ENCODE peak calls at places on chromosomes 13 and 19, in five cellular contexts. One of them, this sample, is unnamed.

GRCh38 chr13:112983428-112984196 is 14.6 kb downstream of the MCF2L start:
- DNase-seq in fibroblast of pulmonary artery: no peak
- DNase-seq in Jurkat, Clone E6-1: no peak
- DNase-seq in neural progenitor cell: no peak
- DNase-seq in breast epithelium: no peak
- DNase-seq in this sample: no peak

GRCh38 chr13:60887711-60888110 is 490.7 kb downstream of the TDRD3 start:
- DNase-seq in fibroblast of pulmonary artery: peak
- DNase-seq in Jurkat, Clone E6-1: no peak
- DNase-seq in neural progenitor cell: no peak
- DNase-seq in breast epithelium: no peak
- DNase-seq in this sample: no peak

GRCh38 chr13:113646376-113646775 is 11.6 kb downstream of the ATP4B start:
- DNase-seq in fibroblast of pulmonary artery: no peak
- DNase-seq in Jurkat, Clone E6-1: no peak
- DNase-seq in neural progenitor cell: no peak
- DNase-seq in breast epithelium: no peak
- DNase-seq in this sample: peak

GRCh38 chr13:73618275-73618865 is 515.8 kb downstream of the KLF12 start:
- DNase-seq in fibroblast of pulmonary artery: no peak
- DNase-seq in Jurkat, Clone E6-1: no peak
- DNase-seq in neural progenitor cell: no peak
- DNase-seq in breast epithelium: no peak
- DNase-seq in this sample: no peak

GRCh38 chr13:42378383-42378780 is 106.4 kb downstream of the AKAP11 start:
- DNase-seq in fibroblast of pulmonary artery: no peak
- DNase-seq in Jurkat, Clone E6-1: no peak
- DNase-seq in neural progenitor cell: no peak
- DNase-seq in breast epithelium: no peak
- DNase-seq in this sample: no peak

GRCh38 chr19:5155586-5156210 is 184.9 kb downstream of the PTPRS start:
- DNase-seq in fibroblast of pulmonary artery: no peak
- DNase-seq in Jurkat, Clone E6-1: no peak
- DNase-seq in neural progenitor cell: no peak
- DNase-seq in breast epithelium: no peak
- DNase-seq in this sample: no peak

GRCh38 chr19:14022469-14022868 is 5.5 kb upstream of the RLN3 start:
- DNase-seq in fibroblast of pulmonary artery: peak
- DNase-seq in Jurkat, Clone E6-1: no peak
- DNase-seq in neural progenitor cell: no peak
- DNase-seq in breast epithelium: peak
- DNase-seq in this sample: no peak

GRCh38 chr19:34089566-34089965 is 82.7 kb upstream of the LSM14A start:
- DNase-seq in fibroblast of pulmonary artery: no peak
- DNase-seq in Jurkat, Clone E6-1: no peak
- DNase-seq in neural progenitor cell: no peak
- DNase-seq in breast epithelium: no peak
- DNase-seq in this sample: no peak

GRCh38 chr13:49302817-49303216 is 55.1 kb downstream of the CDADC1 start:
- DNase-seq in fibroblast of pulmonary artery: no peak
- DNase-seq in Jurkat, Clone E6-1: no peak
- DNase-seq in neural progenitor cell: no peak
- DNase-seq in breast epithelium: no peak
- DNase-seq in this sample: no peak

GRCh38 chr13:52084971-52085370 is 43.9 kb downstream of the NEK5 start:
- DNase-seq in fibroblast of pulmonary artery: no peak
- DNase-seq in Jurkat, Clone E6-1: no peak
- DNase-seq in neural progenitor cell: no peak
- DNase-seq in breast epithelium: no peak
- DNase-seq in this sample: no peak

GRCh38 chr19:52336976-52337375 is 933 bp downstream of the ZNF610 start:
- DNase-seq in fibroblast of pulmonary artery: peak
- DNase-seq in Jurkat, Clone E6-1: no peak
- DNase-seq in neural progenitor cell: peak
- DNase-seq in breast epithelium: no peak
- DNase-seq in this sample: no peak

GRCh38 chr19:48329167-48329891 is 4.0 kb downstream of the EMP3 start:
- DNase-seq in fibroblast of pulmonary artery: peak
- DNase-seq in Jurkat, Clone E6-1: no peak
- DNase-seq in neural progenitor cell: no peak
- DNase-seq in breast epithelium: no peak
- DNase-seq in this sample: no peak

GRCh38 chr13:33229446-33230177 is 55.9 kb downstream of the STARD13 start:
- DNase-seq in fibroblast of pulmonary artery: no peak
- DNase-seq in Jurkat, Clone E6-1: no peak
- DNase-seq in neural progenitor cell: peak
- DNase-seq in breast epithelium: no peak
- DNase-seq in this sample: peak

GRCh38 chr19:374183-374885 is 29.7 kb upstream of the MIER2 start:
- DNase-seq in fibroblast of pulmonary artery: no peak
- DNase-seq in Jurkat, Clone E6-1: no peak
- DNase-seq in neural progenitor cell: no peak
- DNase-seq in breast epithelium: peak
- DNase-seq in this sample: no peak

GRCh38 chr19:6736917-6737283 is 480 bp downstream of the GPR108 start:
- DNase-seq in fibroblast of pulmonary artery: no peak
- DNase-seq in Jurkat, Clone E6-1: no peak
- DNase-seq in neural progenitor cell: no peak
- DNase-seq in breast epithelium: no peak
- DNase-seq in this sample: no peak

GRCh38 chr13:99724633-99725517 is 223.6 kb downstream of the TM9SF2 start:
- DNase-seq in fibroblast of pulmonary artery: no peak
- DNase-seq in Jurkat, Clone E6-1: no peak
- DNase-seq in neural progenitor cell: peak
- DNase-seq in breast epithelium: no peak
- DNase-seq in this sample: no peak

GRCh38 chr13:30763786-30764440 is 28.6 kb downstream of the ALOX5AP start:
- DNase-seq in fibroblast of pulmonary artery: peak
- DNase-seq in Jurkat, Clone E6-1: no peak
- DNase-seq in neural progenitor cell: no peak
- DNase-seq in breast epithelium: no peak
- DNase-seq in this sample: no peak

GRCh38 chr19:18203408-18203862 is 407 bp downstream of the RAB3A start:
- DNase-seq in fibroblast of pulmonary artery: no peak
- DNase-seq in Jurkat, Clone E6-1: no peak
- DNase-seq in neural progenitor cell: no peak
- DNase-seq in breast epithelium: peak
- DNase-seq in this sample: peak

GRCh38 chr19:6531163-6531955 is 533 bp downstream of the TNFSF9 start:
- DNase-seq in fibroblast of pulmonary artery: no peak
- DNase-seq in Jurkat, Clone E6-1: no peak
- DNase-seq in neural progenitor cell: no peak
- DNase-seq in breast epithelium: no peak
- DNase-seq in this sample: no peak

GRCh38 chr13:24087611-24088235 is 72.8 kb upstream of the SPATA13 start:
- DNase-seq in fibroblast of pulmonary artery: no peak
- DNase-seq in Jurkat, Clone E6-1: no peak
- DNase-seq in neural progenitor cell: no peak
- DNase-seq in breast epithelium: no peak
- DNase-seq in this sample: no peak

GRCh38 chr19:918481-919156 is 1.5 kb downstream of the KISS1R start:
- DNase-seq in fibroblast of pulmonary artery: no peak
- DNase-seq in Jurkat, Clone E6-1: no peak
- DNase-seq in neural progenitor cell: peak
- DNase-seq in breast epithelium: no peak
- DNase-seq in this sample: no peak

GRCh38 chr19:6710273-6711077 is 10.0 kb downstream of the C3 start:
- DNase-seq in fibroblast of pulmonary artery: no peak
- DNase-seq in Jurkat, Clone E6-1: no peak
- DNase-seq in neural progenitor cell: peak
- DNase-seq in breast epithelium: no peak
- DNase-seq in this sample: no peak

GRCh38 chr13:99895428-99895998 is 76.1 kb downstream of the ZIC5 start:
- DNase-seq in fibroblast of pulmonary artery: peak
- DNase-seq in Jurkat, Clone E6-1: no peak
- DNase-seq in neural progenitor cell: peak
- DNase-seq in breast epithelium: no peak
- DNase-seq in this sample: no peak

GRCh38 chr13:43085545-43085944 is 62.2 kb downstream of the DNAJC15 start:
- DNase-seq in fibroblast of pulmonary artery: peak
- DNase-seq in Jurkat, Clone E6-1: peak
- DNase-seq in neural progenitor cell: no peak
- DNase-seq in breast epithelium: no peak
- DNase-seq in this sample: no peak

GRCh38 chr13:49927755-49928154 is 8.4 kb downstream of the SPRYD7 start:
- DNase-seq in fibroblast of pulmonary artery: peak
- DNase-seq in Jurkat, Clone E6-1: peak
- DNase-seq in neural progenitor cell: no peak
- DNase-seq in breast epithelium: no peak
- DNase-seq in this sample: no peak

GRCh38 chr13:76729690-76730089 is 156.5 kb downstream of the KCTD12 start:
- DNase-seq in fibroblast of pulmonary artery: no peak
- DNase-seq in Jurkat, Clone E6-1: no peak
- DNase-seq in neural progenitor cell: no peak
- DNase-seq in breast epithelium: no peak
- DNase-seq in this sample: no peak

GRCh38 chr13:113169277-113170272 is 11.1 kb downstream of the PROZ start:
- DNase-seq in fibroblast of pulmonary artery: no peak
- DNase-seq in Jurkat, Clone E6-1: no peak
- DNase-seq in neural progenitor cell: peak
- DNase-seq in breast epithelium: no peak
- DNase-seq in this sample: no peak

GRCh38 chr13:98240974-98241373 is 63.9 kb upstream of the RNF113B start:
- DNase-seq in fibroblast of pulmonary artery: no peak
- DNase-seq in Jurkat, Clone E6-1: no peak
- DNase-seq in neural progenitor cell: no peak
- DNase-seq in breast epithelium: no peak
- DNase-seq in this sample: no peak

GRCh38 chr19:44092108-44092507 is 2.1 kb upstream of the ZNF224 start:
- DNase-seq in fibroblast of pulmonary artery: no peak
- DNase-seq in Jurkat, Clone E6-1: no peak
- DNase-seq in neural progenitor cell: no peak
- DNase-seq in breast epithelium: no peak
- DNase-seq in this sample: no peak

GRCh38 chr13:75685239-75685697 is 49.1 kb downstream of the LMO7 start:
- DNase-seq in fibroblast of pulmonary artery: peak
- DNase-seq in Jurkat, Clone E6-1: no peak
- DNase-seq in neural progenitor cell: peak
- DNase-seq in breast epithelium: peak
- DNase-seq in this sample: no peak

GRCh38 chr19:41546386-41546789 is 29.6 kb upstream of the CEACAM21 start:
- DNase-seq in fibroblast of pulmonary artery: no peak
- DNase-seq in Jurkat, Clone E6-1: no peak
- DNase-seq in neural progenitor cell: no peak
- DNase-seq in breast epithelium: no peak
- DNase-seq in this sample: no peak

GRCh38 chr13:59915252-59915651 is 248.5 kb downstream of the DIAPH3 start:
- DNase-seq in fibroblast of pulmonary artery: no peak
- DNase-seq in Jurkat, Clone E6-1: no peak
- DNase-seq in neural progenitor cell: no peak
- DNase-seq in breast epithelium: no peak
- DNase-seq in this sample: no peak

GRCh38 chr13:79581870-79582315 is 100.9 kb downstream of the NDFIP2 start:
- DNase-seq in fibroblast of pulmonary artery: peak
- DNase-seq in Jurkat, Clone E6-1: no peak
- DNase-seq in neural progenitor cell: peak
- DNase-seq in breast epithelium: no peak
- DNase-seq in this sample: no peak

GRCh38 chr19:46975918-46976782 is 43.5 kb upstream of the NPAS1 start:
- DNase-seq in fibroblast of pulmonary artery: peak
- DNase-seq in Jurkat, Clone E6-1: no peak
- DNase-seq in neural progenitor cell: peak
- DNase-seq in breast epithelium: peak
- DNase-seq in this sample: peak

GRCh38 chr13:112887557-112887991 is 81.4 kb upstream of the MCF2L start:
- DNase-seq in fibroblast of pulmonary artery: no peak
- DNase-seq in Jurkat, Clone E6-1: no peak
- DNase-seq in neural progenitor cell: no peak
- DNase-seq in breast epithelium: no peak
- DNase-seq in this sample: no peak

GRCh38 chr19:3499738-3500428 is 591 bp downstream of the DOHH start:
- DNase-seq in fibroblast of pulmonary artery: no peak
- DNase-seq in Jurkat, Clone E6-1: no peak
- DNase-seq in neural progenitor cell: no peak
- DNase-seq in breast epithelium: no peak
- DNase-seq in this sample: no peak
- H3K4me3 ChIP-seq in fibroblast of pulmonary artery: peak
- H3K4me3 ChIP-seq in Jurkat, Clone E6-1: peak
- H3K4me3 ChIP-seq in neural progenitor cell: peak
- H3K4me3 ChIP-seq in breast epithelium: peak
- H3K4me3 ChIP-seq in this sample: peak

GRCh38 chr19:30593975-30594925 is 222.1 kb downstream of the ZNF536 start:
- DNase-seq in fibroblast of pulmonary artery: no peak
- DNase-seq in Jurkat, Clone E6-1: no peak
- DNase-seq in neural progenitor cell: peak
- DNase-seq in breast epithelium: no peak
- DNase-seq in this sample: no peak
- H3K4me3 ChIP-seq in fibroblast of pulmonary artery: no peak
- H3K4me3 ChIP-seq in Jurkat, Clone E6-1: no peak
- H3K4me3 ChIP-seq in neural progenitor cell: no peak
- H3K4me3 ChIP-seq in breast epithelium: no peak
- H3K4me3 ChIP-seq in this sample: no peak

DNA sequence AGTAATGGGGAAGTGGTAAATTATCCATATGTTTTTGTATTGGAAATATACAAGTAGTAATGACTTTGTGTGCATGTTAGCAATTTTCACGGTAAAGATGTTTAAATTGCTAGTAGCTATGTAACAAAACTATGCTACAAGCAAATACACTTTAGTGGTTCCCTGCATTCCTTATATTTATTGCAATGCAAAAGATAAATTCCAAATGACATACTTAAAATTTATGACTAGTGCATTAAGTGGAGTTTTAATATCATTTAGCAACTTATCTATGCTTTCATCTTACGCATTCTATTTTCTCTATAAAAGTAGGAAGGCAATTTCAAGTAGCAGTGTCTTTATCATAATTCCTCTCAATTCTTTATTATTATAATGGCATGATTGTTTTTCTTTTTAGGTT is 482.8 kb downstream of the SLITRK5 start:
- DNase-seq in fibroblast of pulmonary artery: no peak
- DNase-seq in Jurkat, Clone E6-1: no peak
- DNase-seq in neural progenitor cell: no peak
- DNase-seq in breast epithelium: no peak
- DNase-seq in this sample: no peak
- H3K4me3 ChIP-seq in fibroblast of pulmonary artery: no peak
- H3K4me3 ChIP-seq in Jurkat, Clone E6-1: no peak
- H3K4me3 ChIP-seq in neural progenitor cell: no peak
- H3K4me3 ChIP-seq in breast epithelium: no peak
- H3K4me3 ChIP-seq in this sample: no peak

GRCh38 chr13:108779308-108779707 is 149.9 kb downstream of the MYO16 start:
- DNase-seq in fibroblast of pulmonary artery: no peak
- DNase-seq in Jurkat, Clone E6-1: no peak
- DNase-seq in neural progenitor cell: no peak
- DNase-seq in breast epithelium: no peak
- DNase-seq in this sample: no peak

GRCh38 chr13:108785844-108786243 is 156.4 kb downstream of the MYO16 start:
- DNase-seq in fibroblast of pulmonary artery: no peak
- DNase-seq in Jurkat, Clone E6-1: no peak
- DNase-seq in neural progenitor cell: peak
- DNase-seq in breast epithelium: no peak
- DNase-seq in this sample: no peak

GRCh38 chr13:108776650-108777049 is 147.2 kb downstream of the MYO16 start:
- DNase-seq in fibroblast of pulmonary artery: no peak
- DNase-seq in Jurkat, Clone E6-1: no peak
- DNase-seq in neural progenitor cell: no peak
- DNase-seq in breast epithelium: no peak
- DNase-seq in this sample: no peak

GRCh38 chr13:108777421-108778420 is 148.3 kb downstream of the MYO16 start:
- DNase-seq in fibroblast of pulmonary artery: no peak
- DNase-seq in Jurkat, Clone E6-1: no peak
- DNase-seq in neural progenitor cell: peak
- DNase-seq in breast epithelium: no peak
- DNase-seq in this sample: no peak

GRCh38 chr13:108780706-108781105 is 151.3 kb downstream of the MYO16 start:
- DNase-seq in fibroblast of pulmonary artery: no peak
- DNase-seq in Jurkat, Clone E6-1: no peak
- DNase-seq in neural progenitor cell: no peak
- DNase-seq in breast epithelium: no peak
- DNase-seq in this sample: no peak
- H3K4me3 ChIP-seq in fibroblast of pulmonary artery: no peak
- H3K4me3 ChIP-seq in Jurkat, Clone E6-1: no peak
- H3K4me3 ChIP-seq in neural progenitor cell: no peak
- H3K4me3 ChIP-seq in breast epithelium: no peak
- H3K4me3 ChIP-seq in this sample: no peak

This sample was measured in dorsolateral prefrontal cortex.